ENCODE peak calls at places on chromosome 6, in nine cellular contexts. One of them, this sample, is unnamed. For H3K9me3, the result is how much of the 10 kb centered on the place peaks cover.

GRCh38 chr6:13159295-13159694 is 169.0 kb downstream of the TBC1D7 start:
- DNase-seq in AG04450: no peak
- DNase-seq in upper lobe of right lung: no peak
- DNase-seq in lower lobe of right lung: no peak
- DNase-seq in aorta: no peak
- DNase-seq in HepG2: no peak
- DNase-seq in mammary epithelial cell: no peak
- DNase-seq in stomach: no peak
- DNase-seq in transverse colon: no peak
- DNase-seq in this sample: no peak

GRCh38 chr6:151160869-151161268 is 78.9 kb upstream of the AKAP12 start:
- DNase-seq in AG04450: no peak
- DNase-seq in upper lobe of right lung: peak
- DNase-seq in lower lobe of right lung: peak
- DNase-seq in aorta: no peak
- DNase-seq in HepG2: peak
- DNase-seq in mammary epithelial cell: peak
- DNase-seq in stomach: peak
- DNase-seq in transverse colon: no peak
- DNase-seq in this sample: no peak

GRCh38 chr6:252775-253526 is 39.3 kb upstream of the DUSP22 start:
- DNase-seq in AG04450: no peak
- DNase-seq in upper lobe of right lung: no peak
- DNase-seq in lower lobe of right lung: no peak
- DNase-seq in aorta: no peak
- DNase-seq in HepG2: no peak
- DNase-seq in mammary epithelial cell: no peak
- DNase-seq in stomach: no peak
- DNase-seq in transverse colon: no peak
- DNase-seq in this sample: no peak

GRCh38 chr6:138418118-138418742 is 14.2 kb downstream of the HEBP2 start:
- DNase-seq in AG04450: no peak
- DNase-seq in upper lobe of right lung: no peak
- DNase-seq in lower lobe of right lung: no peak
- DNase-seq in aorta: no peak
- DNase-seq in HepG2: no peak
- DNase-seq in mammary epithelial cell: no peak
- DNase-seq in stomach: no peak
- DNase-seq in transverse colon: no peak
- DNase-seq in this sample: no peak

GRCh38 chr6:35072698-35073055 is 68.5 kb downstream of the TCP11 start:
- DNase-seq in AG04450: no peak
- DNase-seq in upper lobe of right lung: no peak
- DNase-seq in lower lobe of right lung: peak
- DNase-seq in aorta: no peak
- DNase-seq in HepG2: no peak
- DNase-seq in mammary epithelial cell: no peak
- DNase-seq in stomach: no peak
- DNase-seq in transverse colon: no peak
- DNase-seq in this sample: peak

GRCh38 chr6:42710316-42710715 is 12.1 kb downstream of the PRPH2 start:
- DNase-seq in AG04450: no peak
- DNase-seq in upper lobe of right lung: no peak
- DNase-seq in lower lobe of right lung: no peak
- DNase-seq in aorta: no peak
- DNase-seq in HepG2: no peak
- DNase-seq in mammary epithelial cell: no peak
- DNase-seq in stomach: no peak
- DNase-seq in transverse colon: no peak
- DNase-seq in this sample: no peak

GRCh38 chr6:138509371-138509770 is 10.1 kb upstream of the NHSL1 start:
- DNase-seq in AG04450: no peak
- DNase-seq in upper lobe of right lung: no peak
- DNase-seq in lower lobe of right lung: no peak
- DNase-seq in aorta: peak
- DNase-seq in HepG2: peak
- DNase-seq in mammary epithelial cell: peak
- DNase-seq in stomach: peak
- DNase-seq in transverse colon: peak
- DNase-seq in this sample: peak

GRCh38 chr6:127032971-127033370 is 85.5 kb upstream of the RSPO3 start:
- DNase-seq in AG04450: no peak
- DNase-seq in upper lobe of right lung: no peak
- DNase-seq in lower lobe of right lung: no peak
- DNase-seq in aorta: no peak
- DNase-seq in HepG2: no peak
- DNase-seq in mammary epithelial cell: no peak
- DNase-seq in stomach: no peak
- DNase-seq in transverse colon: no peak
- DNase-seq in this sample: no peak

GRCh38 chr6:89954721-89955148 is 60.5 kb downstream of the GJA10 start:
- DNase-seq in AG04450: no peak
- DNase-seq in upper lobe of right lung: no peak
- DNase-seq in lower lobe of right lung: no peak
- DNase-seq in aorta: no peak
- DNase-seq in HepG2: no peak
- DNase-seq in mammary epithelial cell: no peak
- DNase-seq in stomach: no peak
- DNase-seq in transverse colon: no peak
- DNase-seq in this sample: no peak

GRCh38 chr6:156991971-156992370 is 214.8 kb downstream of the ARID1B start:
- DNase-seq in AG04450: peak
- DNase-seq in upper lobe of right lung: no peak
- DNase-seq in lower lobe of right lung: no peak
- DNase-seq in aorta: no peak
- DNase-seq in HepG2: peak
- DNase-seq in mammary epithelial cell: no peak
- DNase-seq in stomach: no peak
- DNase-seq in transverse colon: no peak
- DNase-seq in this sample: no peak

GRCh38 chr6:144804246-144804790 is 519.2 kb downstream of the UTRN start:
- DNase-seq in AG04450: no peak
- DNase-seq in upper lobe of right lung: no peak
- DNase-seq in lower lobe of right lung: no peak
- DNase-seq in aorta: no peak
- DNase-seq in HepG2: no peak
- DNase-seq in mammary epithelial cell: no peak
- DNase-seq in stomach: no peak
- DNase-seq in transverse colon: no peak
- DNase-seq in this sample: no peak

GRCh38 chr6:144730088-144730640 is 445.0 kb downstream of the UTRN start:
- DNase-seq in AG04450: no peak
- DNase-seq in upper lobe of right lung: no peak
- DNase-seq in lower lobe of right lung: no peak
- DNase-seq in aorta: no peak
- DNase-seq in HepG2: no peak
- DNase-seq in mammary epithelial cell: no peak
- DNase-seq in stomach: no peak
- DNase-seq in transverse colon: no peak
- DNase-seq in this sample: no peak

GRCh38 chr6:79671605-79672266 is 40.6 kb downstream of the SH3BGRL2 start:
- DNase-seq in AG04450: no peak
- DNase-seq in upper lobe of right lung: peak
- DNase-seq in lower lobe of right lung: peak
- DNase-seq in aorta: no peak
- DNase-seq in HepG2: peak
- DNase-seq in mammary epithelial cell: peak
- DNase-seq in stomach: peak
- DNase-seq in transverse colon: peak
- DNase-seq in this sample: peak

GRCh38 chr6:81326856-81327561 is 425.5 kb downstream of the TENT5A start:
- DNase-seq in AG04450: no peak
- DNase-seq in upper lobe of right lung: no peak
- DNase-seq in lower lobe of right lung: no peak
- DNase-seq in aorta: no peak
- DNase-seq in HepG2: no peak
- DNase-seq in mammary epithelial cell: no peak
- DNase-seq in stomach: no peak
- DNase-seq in transverse colon: no peak
- DNase-seq in this sample: no peak

GRCh38 chr6:11810039-11810541 is 31.5 kb upstream of the ADTRP start:
- DNase-seq in AG04450: no peak
- DNase-seq in upper lobe of right lung: peak
- DNase-seq in lower lobe of right lung: peak
- DNase-seq in aorta: peak
- DNase-seq in HepG2: no peak
- DNase-seq in mammary epithelial cell: peak
- DNase-seq in stomach: peak
- DNase-seq in transverse colon: peak
- DNase-seq in this sample: peak

GRCh38 chr6:165705941-165706340 is 42.9 kb upstream of the PDE10A start:
- DNase-seq in AG04450: no peak
- DNase-seq in upper lobe of right lung: no peak
- DNase-seq in lower lobe of right lung: no peak
- DNase-seq in aorta: no peak
- DNase-seq in HepG2: no peak
- DNase-seq in mammary epithelial cell: no peak
- DNase-seq in stomach: no peak
- DNase-seq in transverse colon: no peak
- DNase-seq in this sample: no peak

GRCh38 chr6:4134841-4135664 is at the start of gene ECI2:
- DNase-seq in AG04450: no peak
- DNase-seq in upper lobe of right lung: peak
- DNase-seq in lower lobe of right lung: peak
- DNase-seq in aorta: peak
- DNase-seq in HepG2: peak
- DNase-seq in mammary epithelial cell: peak
- DNase-seq in stomach: peak
- DNase-seq in transverse colon: peak
- DNase-seq in this sample: peak

GRCh38 chr6:30304002-30304401 is 22.7 kb upstream of the TRIM39 start:
- DNase-seq in AG04450: no peak
- DNase-seq in upper lobe of right lung: no peak
- DNase-seq in lower lobe of right lung: no peak
- DNase-seq in aorta: no peak
- DNase-seq in HepG2: no peak
- DNase-seq in mammary epithelial cell: no peak
- DNase-seq in stomach: no peak
- DNase-seq in transverse colon: no peak
- DNase-seq in this sample: no peak
- H3K9me3 ChIP-seq in AG04450: under half
- H3K9me3 ChIP-seq in upper lobe of right lung: under half
- H3K9me3 ChIP-seq in lower lobe of right lung: under half
- H3K9me3 ChIP-seq in aorta: under half
- H3K9me3 ChIP-seq in HepG2: under half
- H3K9me3 ChIP-seq in mammary epithelial cell: under half
- H3K9me3 ChIP-seq in stomach: under half
- H3K9me3 ChIP-seq in transverse colon: under half
- H3K9me3 ChIP-seq in this sample: under half

GRCh38 chr6:135904666-135905065 is 53.2 kb downstream of the PDE7B start:
- DNase-seq in AG04450: no peak
- DNase-seq in upper lobe of right lung: no peak
- DNase-seq in lower lobe of right lung: no peak
- DNase-seq in aorta: no peak
- DNase-seq in HepG2: no peak
- DNase-seq in mammary epithelial cell: peak
- DNase-seq in stomach: no peak
- DNase-seq in transverse colon: no peak
- DNase-seq in this sample: no peak
- H3K27ac ChIP-seq in AG04450: no peak
- H3K27ac ChIP-seq in upper lobe of right lung: no peak
- H3K27ac ChIP-seq in lower lobe of right lung: no peak
- H3K27ac ChIP-seq in aorta: no peak
- H3K27ac ChIP-seq in HepG2: no peak
- H3K27ac ChIP-seq in mammary epithelial cell: no peak
- H3K27ac ChIP-seq in stomach: no peak
- H3K27ac ChIP-seq in transverse colon: no peak
- H3K27ac ChIP-seq in this sample: no peak

GRCh38 chr6:88374556-88374955 is 208.4 kb upstream of the CNR1 start:
- DNase-seq in AG04450: no peak
- DNase-seq in upper lobe of right lung: no peak
- DNase-seq in lower lobe of right lung: no peak
- DNase-seq in aorta: no peak
- DNase-seq in HepG2: no peak
- DNase-seq in mammary epithelial cell: no peak
- DNase-seq in stomach: no peak
- DNase-seq in transverse colon: no peak
- DNase-seq in this sample: no peak

GRCh38 chr6:88376759-88377387 is 210.7 kb upstream of the CNR1 start:
- DNase-seq in AG04450: no peak
- DNase-seq in upper lobe of right lung: no peak
- DNase-seq in lower lobe of right lung: no peak
- DNase-seq in aorta: no peak
- DNase-seq in HepG2: no peak
- DNase-seq in mammary epithelial cell: peak
- DNase-seq in stomach: no peak
- DNase-seq in transverse colon: no peak
- DNase-seq in this sample: no peak

GRCh38 chr6:88378639-88379038 is 212.5 kb upstream of the CNR1 start:
- DNase-seq in AG04450: no peak
- DNase-seq in upper lobe of right lung: no peak
- DNase-seq in lower lobe of right lung: no peak
- DNase-seq in aorta: no peak
- DNase-seq in HepG2: no peak
- DNase-seq in mammary epithelial cell: no peak
- DNase-seq in stomach: no peak
- DNase-seq in transverse colon: no peak
- DNase-seq in this sample: no peak

GRCh38 chr6:88377976-88378580 is 211.9 kb upstream of the CNR1 start:
- DNase-seq in AG04450: no peak
- DNase-seq in upper lobe of right lung: no peak
- DNase-seq in lower lobe of right lung: no peak
- DNase-seq in aorta: no peak
- DNase-seq in HepG2: no peak
- DNase-seq in mammary epithelial cell: no peak
- DNase-seq in stomach: no peak
- DNase-seq in transverse colon: no peak
- DNase-seq in this sample: no peak

GRCh38 chr6:88376197-88376596 is 210.1 kb upstream of the CNR1 start:
- DNase-seq in AG04450: no peak
- DNase-seq in upper lobe of right lung: no peak
- DNase-seq in lower lobe of right lung: no peak
- DNase-seq in aorta: no peak
- DNase-seq in HepG2: no peak
- DNase-seq in mammary epithelial cell: no peak
- DNase-seq in stomach: no peak
- DNase-seq in transverse colon: no peak
- DNase-seq in this sample: no peak
- H3K9me3 ChIP-seq in AG04450: under half
- H3K9me3 ChIP-seq in upper lobe of right lung: under half
- H3K9me3 ChIP-seq in lower lobe of right lung: under half
- H3K9me3 ChIP-seq in aorta: under half
- H3K9me3 ChIP-seq in HepG2: under half
- H3K9me3 ChIP-seq in mammary epithelial cell: under half
- H3K9me3 ChIP-seq in stomach: under half
- H3K9me3 ChIP-seq in transverse colon: under half
- H3K9me3 ChIP-seq in this sample: under half

DNA sequence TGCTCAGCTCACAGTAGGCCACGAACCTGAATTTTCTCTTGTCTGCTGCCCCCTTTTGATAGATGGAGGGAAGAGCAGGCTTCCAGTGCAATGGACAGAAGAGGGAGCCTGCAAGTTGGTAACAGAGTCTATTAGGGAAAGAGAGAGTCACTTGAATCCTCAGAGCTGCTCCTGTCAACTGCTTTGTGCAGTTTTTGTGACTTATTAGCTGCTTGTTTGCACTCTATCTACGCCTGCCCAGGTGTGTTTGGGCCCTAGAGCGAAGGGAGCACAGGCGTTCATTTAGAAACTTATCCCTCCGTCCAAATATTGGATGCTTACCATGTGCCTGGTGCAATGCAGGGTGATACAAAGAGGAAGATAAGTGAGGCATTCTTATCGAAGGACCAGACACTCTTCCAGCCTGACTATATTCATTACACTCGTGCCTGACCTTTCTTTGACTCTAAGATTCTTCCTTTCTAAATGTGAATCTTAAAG is 11.6 kb upstream of the SLC2A12 start:
- DNase-seq in AG04450: peak
- DNase-seq in upper lobe of right lung: no peak
- DNase-seq in lower lobe of right lung: no peak
- DNase-seq in aorta: peak
- DNase-seq in HepG2: peak
- DNase-seq in mammary epithelial cell: peak
- DNase-seq in stomach: peak
- DNase-seq in transverse colon: peak
- DNase-seq in this sample: peak
- H3K27ac ChIP-seq in AG04450: no peak
- H3K27ac ChIP-seq in upper lobe of right lung: no peak
- H3K27ac ChIP-seq in lower lobe of right lung: no peak
- H3K27ac ChIP-seq in aorta: no peak
- H3K27ac ChIP-seq in HepG2: no peak
- H3K27ac ChIP-seq in mammary epithelial cell: no peak
- H3K27ac ChIP-seq in stomach: no peak
- H3K27ac ChIP-seq in transverse colon: no peak
- H3K27ac ChIP-seq in this sample: no peak

This sample was measured in left ventricle myocardium inferior.